ENCODE peak calls at places on chromosomes 2 and 18, in four cellular contexts. R is stimulated activated CD4-positive, alpha-beta T cell treated with anti-CD3 and anti-CD28 coated beads, Interleukin-4, amount 100 ng/mL, for 1 hour; T is H4; S is astrocyte of the spinal cord. M is an unnamed sample.

GRCh38 chr2:974454-974853 is 23.8 kb downstream of the SNTG2 start:
- DNase-seq in R (no peak), T (no peak), S (peak; percentile 17), M (no peak)

GRCh38 chr2:64595397-64596160 is 58.1 kb downstream of the SERTAD2 start:
- DNase-seq in R (no peak), T (no peak), S (peak; percentile 20), M (no peak)

GRCh38 chr2:166106431-166107015 is 21.3 kb downstream of the SCN1A start:
- DNase-seq in R (no peak), T (peak; percentile 33), S (peak; percentile 12), M (no peak)

GRCh38 chr2:176002684-176003225 is 688 bp upstream of the LNPK start:
- DNase-seq in R (peak; percentile 3), T (peak; percentile 7), S (peak; percentile 36), M (no peak)

GRCh38 chr2:219565130-219566080 is 5.9 kb downstream of the OBSL1 start:
- DNase-seq in R (no peak), T (no peak), S (no peak), M (no peak)

GRCh38 chr2:45993476-45993991 is 303.7 kb upstream of the EPAS1 start:
- DNase-seq in R (peak; percentile 36), T (peak; percentile 79), S (peak; percentile 80), M (no peak)

GRCh38 chr18:49274188-49274714 is 186.2 kb downstream of the DYM start:
- DNase-seq in R (no peak), T (peak; percentile 9), S (peak; percentile 49), M (no peak)

GRCh38 chr2:204544961-204545860 is at the start of gene PARD3B:
- DNase-seq in R (peak; percentile 13), T (peak; percentile 17), S (peak; percentile 66), M (no peak)

GRCh38 chr2:197131558-197131855 is 179.1 kb downstream of the ANKRD44 start:
- DNase-seq in R (no peak), T (no peak), S (no peak), M (no peak)

GRCh38 chr2:138209009-138209408 is 244.7 kb downstream of the HNMT start:
- DNase-seq in R (no peak), T (no peak), S (peak; percentile 1), M (no peak)

GRCh38 chr2:30412392-30413321 is 34.4 kb upstream of the LCLAT1 start:
- DNase-seq in R (no peak), T (no peak), S (no peak), M (no peak)

GRCh38 chr2:132497591-132497990 is 81.0 kb downstream of the GPR39 start:
- DNase-seq in R (no peak), T (no peak), S (no peak), M (no peak)

GRCh38 chr2:46116616-46117015 is 180.6 kb upstream of the EPAS1 start:
- DNase-seq in R (no peak), T (no peak), S (peak; percentile 62), M (no peak)

GRCh38 chr18:24108621-24109020 is 30.2 kb upstream of the CABYR start:
- DNase-seq in R (no peak), T (no peak), S (no peak), M (no peak)

GRCh38 chr2:219350938-219351280 is 18.4 kb upstream of the RESP18 start:
- DNase-seq in R (no peak), T (no peak), S (no peak), M (no peak)

GRCh38 chr2:118705032-118705431 is 142.4 kb downstream of the EN1 start:
- DNase-seq in R (no peak), T (peak; percentile 48), S (peak; percentile 77), M (no peak)

GRCh38 chr2:28991021-28991420 is 9.9 kb downstream of the TOGARAM2 start:
- DNase-seq in R (no peak), T (no peak), S (peak; percentile 56), M (no peak)

GRCh38 chr2:103959174-103960125 is 894.5 kb upstream of the POU3F3 start:
- DNase-seq in R (no peak), T (peak; percentile 37), S (peak; percentile 51), M (no peak)

GRCh38 chr2:1692342-1692741 is 52.0 kb downstream of the PXDN start:
- DNase-seq in R (no peak), T (no peak), S (no peak), M (no peak)

GRCh38 chr2:71299507-71299906 is 32.1 kb upstream of the ZNF638 start:
- DNase-seq in R (no peak), T (no peak), S (peak; percentile 55), M (no peak)

GRCh38 chr2:84925336-84925723 is 19.9 kb downstream of the TMSB10 start:
- DNase-seq in R (no peak), T (no peak), S (no peak), M (no peak)

GRCh38 chr18:11548367-11548766 is 61.0 kb upstream of the SLC35G4 start:
- DNase-seq in R (no peak), T (no peak), S (no peak), M (no peak)

GRCh38 chr18:35477497-35477896 is 20.3 kb downstream of the INO80C start:
- DNase-seq in R (no peak), T (no peak), S (no peak), M (no peak)

GRCh38 chr2:16869711-16870110 is 204.1 kb upstream of the CYRIA start:
- DNase-seq in R (no peak), T (no peak), S (no peak), M (no peak)

GRCh38 chr2:138707424-138708074 is 72.6 kb downstream of the NXPH2 start:
- DNase-seq in R (no peak), T (peak; percentile 69), S (peak; percentile 84), M (no peak)

GRCh38 chr18:12093520-12094257 is at the start of gene ANKRD62:
- DNase-seq in R (no peak), T (no peak), S (no peak), M (no peak)

GRCh38 chr18:75475228-75475627 is 47.7 kb upstream of the SMIM21 start:
- DNase-seq in R (no peak), T (peak; percentile 71), S (peak; percentile 86), M (no peak)

GRCh38 chr18:76985156-76985950 is 147.2 kb downstream of the MBP start:
- DNase-seq in R (no peak), T (no peak), S (no peak), M (no peak)

GRCh38 chr2:47211497-47212011 is 56.4 kb upstream of the STPG4 start:
- DNase-seq in R (no peak), T (no peak), S (no peak), M (no peak)

GRCh38 chr2:62326735-62327134 is 130.8 kb downstream of the B3GNT2 start:
- DNase-seq in R (no peak), T (no peak), S (no peak), M (no peak)

GRCh38 chr2:85053802-85054201 is 79.4 kb upstream of the TCF7L1 start:
- DNase-seq in R (no peak), T (no peak), S (peak; percentile 20), M (no peak)

GRCh38 chr2:20452551-20452950 is 5.7 kb downstream of the RHOB start:
- DNase-seq in R (no peak), T (no peak), S (peak; percentile 67), M (no peak)

GRCh38 chr18:35460719-35461118 is 37.0 kb downstream of the INO80C start:
- DNase-seq in R (no peak), T (peak; percentile 42), S (peak; percentile 76), M (no peak)

GRCh38 chr2:190843874-190844699 is 36.5 kb upstream of the GLS start:
- DNase-seq in R (peak; percentile 26), T (no peak), S (no peak), M (no peak)

GRCh38 chr18:24273596-24273995 is 124.0 kb downstream of the OSBPL1A start:
- DNase-seq in R (no peak), T (no peak), S (no peak), M (no peak)

GRCh38 chr2:224449212-224450147 is 47.6 kb upstream of the FAM124B start:
- DNase-seq in R (no peak), T (peak; percentile 14), S (no peak), M (no peak)

M was measured in activated B cell treated with CpG ODN at 0.5 μM for 24 hours.